ENCODE peak calls at places on chromosomes 2 and 18, in eight cellular contexts. A is NCI-H2171, X is cardiac muscle cell, Z is endothelial cell, K is stomach, E is lung microvascular endothelial cell, L is fibroblast of mammary gland, H is islet precursor cell. D is an unnamed sample.

GRCh38 chr18:49162226-49162848 is 211.6 kb upstream of the SMAD7 start:
- DNase-seq in E (no peak), K (no peak), Z (no peak), L (no peak), X (no peak), H (no peak), A (no peak), D (no peak)

GRCh38 chr2:19576411-19576810 is 218.0 kb upstream of the OSR1 start:
- DNase-seq in X (no peak), H (no peak), K (no peak), L (peak), A (no peak), Z (no peak), E (peak), D (peak)

GRCh38 chr2:74387346-74387745 is 7.2 kb upstream of the DCTN1 start:
- DNase-seq in K (no peak), Z (no peak), H (no peak), A (no peak), E (no peak), X (no peak), L (peak), D (no peak)

GRCh38 chr2:225630824-225631533 is 231.5 kb downstream of the NYAP2 start:
- DNase-seq in L (no peak), E (no peak), H (no peak), X (no peak), K (no peak), A (no peak), Z (no peak), D (no peak)

GRCh38 chr2:231715988-231716616 is 7.8 kb downstream of the PTMA start:
- DNase-seq in Z (no peak), X (peak), L (peak), H (peak), K (no peak), A (no peak), E (no peak), D (peak)

GRCh38 chr2:233953106-233953801 is 36.1 kb downstream of the TRPM8 start:
- DNase-seq in L (no peak), Z (no peak), A (no peak), H (no peak), E (no peak), K (no peak), X (no peak), D (no peak)

GRCh38 chr2:43157506-43158232 is 68.7 kb downstream of the ZFP36L2 start:
- DNase-seq in A (peak), E (no peak), K (no peak), H (peak), X (no peak), L (peak), Z (no peak), D (no peak)

GRCh38 chr18:9951022-9951859 is 37.4 kb downstream of the VAPA start:
- DNase-seq in K (no peak), E (peak), H (peak), X (peak), L (peak), Z (peak), A (no peak), D (peak)

GRCh38 chr2:54639609-54640008 is 83.9 kb upstream of the EML6 start:
- DNase-seq in X (peak), L (peak), E (no peak), H (no peak), Z (no peak), A (no peak), K (no peak), D (peak)

GRCh38 chr2:64442277-64442676 is 11.7 kb upstream of the LGALSL start:
- DNase-seq in E (no peak), A (no peak), K (no peak), Z (no peak), H (no peak), X (no peak), L (no peak), D (no peak)

GRCh38 chr2:211766689-211767088 is 771.9 kb downstream of the ERBB4 start:
- DNase-seq in E (no peak), X (no peak), A (no peak), K (peak), H (no peak), L (no peak), Z (no peak), D (no peak)

GRCh38 chr2:241924909-241925250 is 55.4 kb downstream of the RTP5 start:
- DNase-seq in A (no peak), K (no peak), H (no peak), E (no peak), L (no peak), X (no peak), Z (no peak), D (no peak)

GRCh38 chr2:43068730-43069517 is 157.5 kb downstream of the ZFP36L2 start:
- DNase-seq in H (no peak), A (no peak), Z (no peak), X (no peak), E (no peak), L (no peak), K (peak), D (no peak)

GRCh38 chr2:136611451-136611850 is 153.9 kb upstream of the THSD7B start:
- DNase-seq in K (no peak), H (no peak), E (no peak), X (no peak), A (no peak), L (no peak), Z (no peak), D (no peak)

GRCh38 chr2:134407154-134407890 is 153.4 kb downstream of the MGAT5 start:
- DNase-seq in K (no peak), X (no peak), L (no peak), H (no peak), E (no peak), Z (no peak), A (no peak), D (no peak)

GRCh38 chr2:105450495-105450894 is 51.6 kb upstream of the FHL2 start:
- DNase-seq in A (no peak), E (no peak), X (no peak), L (no peak), Z (no peak), K (no peak), H (peak), D (no peak)

GRCh38 chr2:109694190-109694589 is 80.0 kb downstream of the SOWAHC start:
- DNase-seq in X (peak), E (peak), A (no peak), L (no peak), K (no peak), H (peak), Z (no peak), D (peak)

GRCh38 chr18:6553234-6553900 is 138.7 kb upstream of the L3MBTL4 start:
- DNase-seq in E (no peak), A (no peak), Z (no peak), K (no peak), X (peak), L (peak), H (no peak), D (peak)

GRCh38 chr2:238720232-238720672 is 127.6 kb upstream of the TWIST2 start:
- DNase-seq in K (peak), Z (peak), A (no peak), E (peak), L (peak), X (peak), H (peak), D (peak)

GRCh38 chr2:85578243-85579180 is 1.1 kb downstream of the VAMP8 start:
- DNase-seq in H (peak), E (no peak), Z (no peak), A (no peak), L (no peak), K (peak), X (no peak), D (no peak)

GRCh38 chr2:241519669-241520068 is 11.3 kb upstream of the STK25 start:
- DNase-seq in Z (no peak), K (no peak), L (no peak), H (no peak), X (no peak), E (no peak), A (no peak), D (no peak)